ENCODE peak calls at places on chromosomes 5 and 9, in four cellular contexts. Y, F, G and O are unnamed samples.
A peak's percentile ranks its signal among the peaks of the same experiment; 100 is the strongest.

GRCh38 chr9:35108946-35109575 is 6.1 kb upstream of the STOML2 start:
- DNase-seq in G (no peak), Y (no peak), F (no peak), O (no peak)

GRCh38 chr9:6673326-6674025 is 27.9 kb upstream of the GLDC start:
- DNase-seq in Y (no peak), F (no peak), G (no peak), O (no peak)

GRCh38 chr9:77375956-77376532 is 198.7 kb downstream of the VPS13A start:
- DNase-seq in Y (no peak), G (no peak), F (no peak), O (no peak)

GRCh38 chr5:107875834-107876233 is 205.1 kb upstream of the EFNA5 start:
- DNase-seq in Y (no peak), G (no peak), F (no peak), O (no peak)

GRCh38 chr5:139820130-139820529 is 24.5 kb downstream of the PSD2 start:
- DNase-seq in G (no peak), F (no peak), Y (no peak), O (no peak)

GRCh38 chr9:82170871-82171270 is 182.3 kb downstream of the SPATA31D1 start:
- DNase-seq in Y (no peak), G (no peak), F (no peak), O (no peak)

GRCh38 chr9:93669116-93669957 is 93.0 kb downstream of the PHF2 start:
- DNase-seq in F (peak; percentile 76), G (no peak), Y (no peak), O (no peak)

GRCh38 chr5:93054424-93055165 is 526.4 kb downstream of the NR2F1-AS1 start:
- DNase-seq in G (no peak), F (no peak), Y (no peak), O (no peak)

GRCh38 chr9:132644251-132644650 is 25.5 kb downstream of the DDX31 start:
- DNase-seq in G (peak; percentile 7), Y (no peak), F (no peak), O (no peak)

GRCh38 chr9:70902705-70903131 is 218.7 kb downstream of the TRPM3 start:
- DNase-seq in Y (no peak), G (no peak), F (no peak), O (no peak)

GRCh38 chr5:76470978-76471377 is 67.9 kb downstream of the IQGAP2 start:
- DNase-seq in F (no peak), Y (no peak), G (no peak), O (no peak)